ENCODE peak calls at places on chromosomes 6 and 20, in five cellular contexts. P, L, R, Z and B are unnamed samples.
A peak's percentile ranks its signal among the peaks of the same experiment; 100 is the strongest.

GRCh38 chr20:32427996-32428395 is 69.9 kb downstream of the ASXL1 start:
- DNase-seq in P (no peak), L (no peak), R (no peak), Z (no peak), B (no peak)

GRCh38 chr20:50285376-50286173 is 94.9 kb downstream of the CEBPB start:
- DNase-seq in P (no peak), L (peak; percentile 68), R (peak; percentile 66), Z (no peak), B (no peak)

GRCh38 chr6:35425284-35425683 is 26.9 kb upstream of the FANCE start:
- DNase-seq in P (no peak), L (no peak), R (no peak), Z (peak; percentile 77), B (no peak)

GRCh38 chr6:45021652-45022051 is 306.5 kb upstream of the RUNX2 start:
- DNase-seq in P (no peak), L (no peak), R (no peak), Z (no peak), B (no peak)

GRCh38 chr6:44855562-44856494 is 468.3 kb downstream of the CDC5L start:
- DNase-seq in P (no peak), L (no peak), R (no peak), Z (no peak), B (no peak)

GRCh38 chr6:137659871-137660270 is 165.7 kb upstream of the OLIG3 start:
- DNase-seq in P (no peak), L (no peak), R (no peak), Z (no peak), B (no peak)

GRCh38 chr20:48933017-48933766 is 11.7 kb downstream of the ARFGEF2 start:
- DNase-seq in P (no peak), L (no peak), R (no peak), Z (no peak), B (no peak)

GRCh38 chr6:89117285-89118108 is at the start of gene SRSF12:
- DNase-seq in P (peak; percentile 55), L (peak; percentile 92), R (no peak), Z (no peak), B (peak; percentile 63)

GRCh38 chr6:111750753-111751684 is 122.2 kb downstream of the FYN start:
- DNase-seq in P (no peak), L (peak; percentile 58), R (peak; percentile 13), Z (peak; percentile 85), B (peak; percentile 85)